ENCODE peak calls at places on chromosomes 7 and 10, in seven cellular contexts. W is coronary artery, D is Peyer's patch, A is fibroblast of lung, C is body of pancreas, K is keratinocyte, Y is psoas muscle. P is an unnamed sample.
A peak's percentile ranks its signal among the peaks of the same experiment; 100 is the strongest.

GRCh38 chr10:26310361-26310760 is 93.8 kb downstream of the GAD2 start:
- DNase-seq in W (no peak), C (no peak), D (no peak), Y (no peak), A (no peak), K (no peak), P (no peak)

GRCh38 chr10:97601268-97602215 is 12.0 kb downstream of the C10orf62 start:
- DNase-seq in A (no peak), C (no peak), W (no peak), Y (peak; percentile 79), K (no peak), D (no peak), P (peak; percentile 79)

GRCh38 chr7:15851201-15851600 is 164.7 kb upstream of the MEOX2 start:
- DNase-seq in Y (no peak), K (no peak), W (no peak), A (no peak), C (no peak), D (no peak), P (no peak)

GRCh38 chr7:33418251-33418701 is 288.9 kb downstream of the BBS9 start:
- DNase-seq in Y (no peak), A (peak; percentile 53), W (no peak), C (no peak), D (no peak), K (no peak), P (no peak)

GRCh38 chr7:94190599-94191061 is 186.5 kb upstream of the BET1 start:
- DNase-seq in A (peak; percentile 98), K (no peak), W (no peak), Y (no peak), D (no peak), C (peak; percentile 10), P (no peak)

GRCh38 chr10:97701438-97702064 is 12.0 kb upstream of the MARVELD1 start:
- DNase-seq in C (peak; percentile 73), Y (no peak), D (peak; percentile 78), K (peak; percentile 44), W (no peak), A (peak; percentile 85), P (peak; percentile 29)

GRCh38 chr7:136857573-136857972 is 10.9 kb upstream of the CHRM2 start:
- DNase-seq in A (peak; percentile 55), W (no peak), C (no peak), Y (no peak), K (no peak), D (no peak), P (no peak)

GRCh38 chr10:71361581-71361980 is 35.1 kb upstream of the CDH23 start:
- DNase-seq in W (no peak), A (no peak), K (no peak), Y (no peak), D (no peak), C (no peak), P (no peak)

GRCh38 chr10:66637273-66638036 is 288.4 kb upstream of the LRRTM3 start:
- DNase-seq in A (no peak), K (no peak), C (no peak), W (no peak), D (no peak), Y (peak; percentile 14), P (no peak)

GRCh38 chr7:82985144-82985802 is 177.4 kb downstream of the PCLO start:
- DNase-seq in Y (no peak), K (no peak), C (no peak), D (no peak), W (no peak), A (no peak), P (no peak)

GRCh38 chr10:124319926-124320391 is 98.8 kb downstream of the OAT start:
- DNase-seq in D (no peak), K (no peak), Y (no peak), A (no peak), W (peak; percentile 80), C (no peak), P (no peak)

GRCh38 chr7:101237206-101238067 is at the start of gene CLDN15:
- DNase-seq in D (peak; percentile 93), W (no peak), K (no peak), A (peak; percentile 74), C (peak; percentile 58), Y (peak; percentile 89), P (peak; percentile 37)

GRCh38 chr10:88401671-88402347 is 181.3 kb downstream of the RNLS start:
- DNase-seq in C (no peak), Y (no peak), D (no peak), K (no peak), A (peak; percentile 54), W (no peak), P (no peak)

GRCh38 chr7:48038815-48039496 is 3.6 kb downstream of the C7orf57 start:
- DNase-seq in W (no peak), C (no peak), Y (no peak), A (no peak), K (no peak), D (no peak), P (no peak)

DNA sequence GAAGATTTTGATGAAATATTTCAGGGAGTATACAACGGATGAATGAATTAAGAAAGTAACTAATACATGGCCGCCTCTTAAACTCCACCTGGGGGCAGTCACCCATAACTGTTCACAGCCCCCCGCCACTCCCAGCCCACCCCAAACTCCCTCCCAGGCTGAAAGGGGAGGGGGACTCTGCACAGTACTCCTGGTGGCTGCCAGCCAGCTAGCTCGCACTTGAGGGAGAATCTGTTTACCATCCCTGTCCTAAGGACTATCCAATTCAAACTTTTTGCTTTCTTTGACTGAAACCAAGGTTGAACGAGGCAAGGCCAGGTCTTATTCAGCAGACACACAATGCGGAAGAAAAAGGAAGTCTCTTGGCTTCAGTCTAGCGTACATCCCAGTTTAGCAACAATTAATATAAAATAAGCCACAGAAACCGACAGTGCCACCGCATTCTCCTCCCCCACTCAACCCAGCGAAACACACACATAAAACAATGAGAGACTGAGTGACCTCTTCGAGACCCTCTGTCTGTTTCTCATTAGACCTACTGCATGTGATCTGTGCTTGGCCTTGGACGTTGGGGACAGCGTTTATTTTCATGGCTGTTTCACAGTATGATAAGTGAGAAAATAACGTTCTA is 219.5 kb downstream of the GLI3 start:
- DNase-seq in D (no peak), K (no peak), Y (no peak), A (no peak), W (no peak), C (no peak), P (no peak)
- H3K4me3 ChIP-seq in D (no peak overlapping the region), K (no peak overlapping the region), Y (no peak overlapping the region), A (no peak overlapping the region), W (no peak overlapping the region), C (no peak overlapping the region), P (no peak overlapping the region)

DNA sequence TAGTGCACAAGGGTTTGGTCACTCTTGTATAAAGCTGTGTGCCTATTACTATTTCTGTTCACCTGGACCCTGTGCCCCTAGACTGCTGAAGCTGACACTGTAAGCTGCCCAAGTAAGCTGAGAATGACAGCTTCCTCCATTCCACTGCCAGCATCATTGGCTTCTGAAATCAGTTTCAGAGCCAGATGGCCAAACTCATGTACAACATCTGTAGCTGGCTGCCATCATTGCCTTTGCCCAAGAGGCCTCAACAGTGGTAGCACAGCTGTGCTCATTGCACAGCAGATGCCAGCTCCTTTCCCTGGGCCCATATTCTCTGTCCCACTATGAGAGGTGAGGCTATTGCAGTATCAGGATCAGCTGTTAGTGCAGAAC is 165.7 kb downstream of the CPEB3 start:
- DNase-seq in W (no peak), A (peak; percentile 23), Y (no peak), C (peak; percentile 39), D (no peak), K (no peak), P (peak; percentile 28)
- H3K27ac ChIP-seq in W (peak overlapping the region; percentile 69), A (no peak overlapping the region), Y (peak overlapping the region; percentile 56), C (peak overlapping the region; percentile 84), D (no peak overlapping the region), K (no peak overlapping the region), P (peak overlapping the region; percentile 57)

GRCh38 chr7:6425948-6426347 is 21.8 kb downstream of the DAGLB start:
- DNase-seq in W (no peak), K (no peak), Y (no peak), C (no peak), A (no peak), D (no peak), P (no peak)

GRCh38 chr7:6422926-6423632 is 24.7 kb downstream of the DAGLB start:
- DNase-seq in A (no peak), W (no peak), D (no peak), K (no peak), C (peak; percentile 69), Y (no peak), P (no peak)

GRCh38 chr7:6422095-6422494 is 25.7 kb downstream of the DAGLB start:
- DNase-seq in W (no peak), K (no peak), Y (no peak), A (no peak), C (no peak), D (no peak), P (no peak)

GRCh38 chr7:6424702-6425072 is 23.1 kb downstream of the DAGLB start:
- DNase-seq in W (no peak), A (no peak), D (no peak), C (no peak), K (no peak), Y (no peak), P (no peak)

DNA sequence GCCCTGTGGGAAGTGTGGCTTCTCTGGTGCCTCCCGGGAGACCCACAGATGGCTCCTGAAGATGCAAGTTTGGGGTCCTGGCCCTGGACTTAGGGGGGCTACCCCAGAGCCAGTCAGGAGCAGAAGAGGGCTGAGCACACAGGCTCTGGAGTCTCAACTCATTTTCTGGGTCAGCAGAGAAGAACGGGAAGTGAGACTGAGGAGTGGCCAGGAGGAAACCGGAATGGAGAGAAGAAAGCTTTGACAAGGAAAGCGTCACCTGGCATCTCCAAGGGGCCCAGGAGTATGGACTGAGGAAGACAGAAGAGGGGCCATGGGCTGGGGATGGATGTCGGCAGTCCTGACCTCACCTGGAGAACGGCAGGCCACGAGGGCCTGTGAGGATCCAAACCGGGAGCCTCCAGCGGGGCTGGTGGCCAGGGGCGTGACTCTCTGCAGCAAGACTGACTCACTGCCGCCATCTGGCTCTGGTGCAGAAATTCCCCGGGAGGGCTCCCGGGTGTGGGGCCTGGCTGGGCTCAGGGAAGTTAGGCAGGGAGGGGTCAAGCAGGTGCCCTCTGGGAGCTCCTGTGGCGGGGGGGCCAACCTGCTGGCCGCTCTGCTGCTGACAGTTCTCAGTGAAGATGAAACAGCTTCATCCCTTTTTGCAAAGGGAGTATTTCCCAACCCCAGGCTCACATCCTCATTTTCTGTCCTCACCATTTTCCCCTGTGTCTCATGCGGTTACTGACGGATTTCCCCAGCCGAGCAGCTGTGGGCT is 23.6 kb downstream of the DAGLB start:
- DNase-seq in D (no peak), C (peak; percentile 60), Y (peak; percentile 87), A (no peak), K (no peak), W (no peak), P (peak; percentile 90)
- H3K4me3 ChIP-seq in D (no peak overlapping the region), C (no peak overlapping the region), Y (no peak overlapping the region), A (no peak overlapping the region), K (no peak overlapping the region), W (no peak overlapping the region), P (no peak overlapping the region)

DNA sequence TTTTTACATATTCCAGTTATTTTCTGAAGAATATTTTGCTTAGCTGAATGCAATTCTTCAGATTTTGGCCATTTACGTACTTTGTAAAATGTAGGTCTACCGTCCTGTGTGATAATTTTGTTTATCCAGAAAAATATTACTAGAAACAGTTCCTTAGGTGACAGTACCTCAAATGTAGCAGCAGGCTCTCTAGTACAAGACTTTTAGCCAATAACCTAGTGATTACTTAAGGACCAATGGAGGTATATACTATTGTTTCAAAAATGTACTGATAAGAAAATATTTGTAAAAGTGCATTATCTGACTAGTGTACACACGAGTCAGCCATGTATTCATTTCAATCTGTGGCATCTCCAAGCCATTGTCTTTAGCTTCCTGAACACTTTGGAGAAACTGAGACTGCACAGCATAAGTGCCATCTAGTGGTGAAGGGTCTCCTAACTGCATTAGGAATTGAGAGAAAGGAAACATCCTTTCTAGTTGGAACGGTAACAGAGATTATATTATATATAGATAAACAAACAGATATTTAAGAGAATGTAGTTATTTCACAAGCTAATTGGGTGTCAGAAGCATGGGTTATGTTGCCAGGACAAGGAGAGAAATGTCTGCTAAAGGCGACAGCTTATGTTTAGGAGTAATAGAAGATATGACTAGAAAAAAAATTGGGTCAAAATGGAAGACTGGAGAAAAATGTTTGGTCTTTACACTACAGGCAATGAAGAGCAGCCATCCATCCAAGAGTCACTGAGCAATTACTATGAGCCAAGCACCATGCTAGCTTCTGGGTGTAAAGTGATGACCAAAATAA is 23.7 kb downstream of the RTKN2 start:
- DNase-seq in W (no peak), K (no peak), C (peak; percentile 44), A (peak; percentile 87), D (peak; percentile 79), Y (no peak), P (peak; percentile 41)
- H3K27ac ChIP-seq in W (no peak overlapping the region), K (peak overlapping the region; percentile 22), C (no peak overlapping the region), A (peak overlapping the region; percentile 44), D (no peak overlapping the region), Y (no peak overlapping the region), P (no peak overlapping the region)